ENCODE peak calls at places on chromosomes 5 and 9, in five cellular contexts. M, F, C, W and Z are unnamed samples.

GRCh38 chr5:16364906-16365305 is 100.7 kb downstream of the ZNF622 start:
- DNase-seq in C (no peak), F (no peak), M (no peak), W (no peak), Z (no peak)

GRCh38 chr9:128163523-128164331 is 3.7 kb downstream of the BBLN start:
- DNase-seq in C (no peak), W (no peak), M (no peak), F (no peak), Z (no peak)

GRCh38 chr5:10635861-10636350 is 72.0 kb downstream of the ANKRD33B start:
- DNase-seq in W (no peak), M (peak; percentile 73), F (no peak), C (no peak), Z (no peak)

GRCh38 chr9:135664801-135665794 is 2.0 kb downstream of the LCN9 start:
- DNase-seq in M (no peak), C (no peak), F (no peak), W (no peak), Z (no peak)

GRCh38 chr9:70127540-70128416 is 84.1 kb downstream of the MAMDC2 start:
- DNase-seq in F (no peak), W (no peak), M (no peak), C (no peak), Z (no peak)

GRCh38 chr9:138046641-138047301 is 169.2 kb downstream of the CACNA1B start:
- DNase-seq in W (no peak), M (no peak), F (no peak), C (no peak), Z (no peak)

GRCh38 chr9:89421595-89421994 is 76.3 kb downstream of the SEMA4D start:
- DNase-seq in M (no peak), C (no peak), W (no peak), F (no peak), Z (no peak)

GRCh38 chr5:36680066-36680465 is 73.7 kb downstream of the SLC1A3 start:
- DNase-seq in W (no peak), F (no peak), C (no peak), M (no peak), Z (no peak)

GRCh38 chr5:73323466-73323865 is 125.1 kb downstream of the FOXD1 start:
- DNase-seq in C (no peak), W (no peak), F (no peak), M (no peak), Z (no peak)

GRCh38 chr5:180860273-180860886 is 696 bp downstream of the ZFP62 start:
- DNase-seq in W (peak; percentile 51), M (peak; percentile 88), C (peak; percentile 56), F (peak; percentile 6), Z (peak; percentile 21)

GRCh38 chr5:131756942-131757341 is 39.9 kb downstream of the FNIP1 start:
- DNase-seq in C (no peak), W (no peak), M (no peak), F (no peak), Z (no peak)

GRCh38 chr5:141182248-141182647 is at the start of gene PCDHB16:
- DNase-seq in M (peak; percentile 2), C (no peak), F (no peak), W (no peak), Z (no peak)

GRCh38 chr5:178525906-178526732 is 64.1 kb downstream of the COL23A1 start:
- DNase-seq in C (no peak), W (no peak), M (no peak), F (no peak), Z (no peak)

GRCh38 chr9:78860806-78861475 is 564.0 kb downstream of the PSAT1 start:
- DNase-seq in C (no peak), W (no peak), M (no peak), F (no peak), Z (no peak)

GRCh38 chr5:8740595-8740994 is 805.3 kb downstream of the SEMA5A start:
- DNase-seq in C (no peak), M (no peak), W (no peak), F (no peak), Z (no peak)

GRCh38 chr9:137221477-137222111 is 446 bp downstream of the RNF208 start:
- DNase-seq in C (no peak), M (no peak), W (no peak), F (no peak), Z (no peak)

GRCh38 chr9:130769004-130769403 is 66.0 kb upstream of the ABL1 start:
- DNase-seq in C (no peak), M (no peak), F (no peak), W (no peak), Z (no peak)

GRCh38 chr5:168624850-168625357 is 45.7 kb upstream of the PANK3 start:
- DNase-seq in M (no peak), F (no peak), W (no peak), C (no peak), Z (no peak)

GRCh38 chr9:86064220-86064619 is 35.1 kb downstream of the GOLM1 start:
- DNase-seq in W (no peak), M (no peak), C (no peak), F (no peak), Z (no peak)

GRCh38 chr9:121278535-121279169 is 10.7 kb downstream of the GSN start:
- DNase-seq in C (peak; percentile 77), W (peak; percentile 6), F (no peak), M (peak; percentile 62), Z (no peak)